ENCODE peak calls at places on chromosomes 2 and 18, in nine cellular contexts. U, Y, D, G, J, H, E, R and B are unnamed samples.

GRCh38 chr18:26574958-26575864 is 26.9 kb upstream of the KCTD1 start:
- DNase-seq in U (peak; percentile 68), Y (peak; percentile 61), D (peak; percentile 33), G (peak; percentile 7), J (peak; percentile 28), H (peak; percentile 71), E (peak; percentile 84), R (peak; percentile 44), B (no peak)

GRCh38 chr2:174444761-174445160 is 42.1 kb downstream of the GPR155 start:
- DNase-seq in U (no peak), Y (no peak), D (no peak), G (no peak), J (no peak), H (no peak), E (no peak), R (no peak), B (no peak)

GRCh38 chr18:7165846-7166393 is 48.3 kb upstream of the LAMA1 start:
- DNase-seq in U (no peak), Y (no peak), D (no peak), G (no peak), J (no peak), H (no peak), E (peak; percentile 68), R (no peak), B (no peak)

GRCh38 chr18:78721986-78722385 is 257.6 kb upstream of the SALL3 start:
- DNase-seq in U (no peak), Y (no peak), D (no peak), G (no peak), J (no peak), H (no peak), E (no peak), R (no peak), B (no peak)

GRCh38 chr2:158781562-158781961 is 13.6 kb upstream of the DAPL1 start:
- DNase-seq in U (no peak), Y (no peak), D (peak; percentile 27), G (no peak), J (no peak), H (peak; percentile 88), E (no peak), R (no peak), B (no peak)

GRCh38 chr18:50695431-50696176 is 124.2 kb downstream of the MRO start:
- DNase-seq in U (no peak), Y (no peak), D (no peak), G (no peak), J (peak; percentile 30), H (no peak), E (no peak), R (no peak), B (no peak)

GRCh38 chr2:201790989-201791388 is 10.3 kb upstream of the ALS2 start:
- DNase-seq in U (no peak), Y (no peak), D (no peak), G (no peak), J (no peak), H (no peak), E (no peak), R (no peak), B (no peak)

GRCh38 chr2:8193686-8194615 is 487.9 kb upstream of the ID2 start:
- DNase-seq in U (no peak), Y (no peak), D (peak; percentile 12), G (no peak), J (no peak), H (no peak), E (peak; percentile 86), R (no peak), B (no peak)

DNA sequence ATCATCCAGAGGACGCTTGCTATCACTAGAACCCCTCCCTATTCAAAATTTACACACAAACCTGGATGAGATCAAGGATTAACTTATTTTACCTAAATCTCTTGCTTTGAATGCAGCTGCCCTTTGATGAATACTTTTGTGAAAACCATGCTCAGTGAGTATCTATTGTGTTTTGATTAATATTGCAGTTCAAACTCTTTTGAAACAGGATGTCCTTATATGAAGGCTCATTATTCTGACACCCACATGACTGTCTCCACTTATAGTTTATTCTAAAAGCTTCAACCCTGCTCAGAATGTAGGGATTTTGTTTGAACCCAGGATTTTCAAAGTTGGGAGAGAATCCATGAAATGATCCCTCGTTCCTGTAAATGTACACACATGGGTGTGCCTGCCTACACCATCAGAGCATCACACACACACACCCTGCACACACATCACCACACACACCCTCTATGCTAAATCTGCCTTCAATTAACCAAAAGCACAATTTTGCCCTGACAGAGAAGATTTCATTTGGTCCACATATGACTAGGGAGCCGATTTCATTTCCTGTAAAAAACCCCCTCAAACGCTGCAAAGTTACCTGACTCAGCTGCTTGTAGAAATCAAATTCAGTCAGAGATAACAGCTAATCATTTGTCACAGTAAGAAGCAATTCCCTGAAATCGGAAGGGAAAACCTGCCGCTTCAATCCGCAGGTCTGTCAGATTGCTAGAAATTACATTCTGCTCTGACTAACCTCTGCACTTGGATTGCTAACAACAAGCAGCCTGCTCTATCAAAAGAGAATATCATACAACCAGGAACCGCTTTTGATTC is 65.2 kb downstream of the ZEB2 start:
- DNase-seq in U (no peak), Y (no peak), D (no peak), G (no peak), J (no peak), H (no peak), E (no peak), R (no peak), B (no peak)
- H3K4me1 ChIP-seq in U (peaks cover 45% of the 10 kb centered on the region), Y (peaks cover 77% of the 10 kb centered on the region), D (no peaks in the 10 kb centered on the region), G (peaks cover 33% of the 10 kb centered on the region), J (peaks cover 98% of the 10 kb centered on the region), H (peaks cover 33% of the 10 kb centered on the region), E (peaks cover 14% of the 10 kb centered on the region), R (no peaks in the 10 kb centered on the region), B (peaks cover 15% of the 10 kb centered on the region)

GRCh38 chr18:59885579-59886163 is 14.1 kb upstream of the PMAIP1 start:
- DNase-seq in U (no peak), Y (no peak), D (no peak), G (no peak), J (no peak), H (peak; percentile 93), E (no peak), R (no peak), B (no peak)

GRCh38 chr18:59878644-59879043 is 21.2 kb upstream of the PMAIP1 start:
- DNase-seq in U (no peak), Y (no peak), D (no peak), G (no peak), J (no peak), H (peak; percentile 35), E (peak; percentile 23), R (no peak), B (no peak)

GRCh38 chr18:59877366-59877765 is 22.4 kb upstream of the PMAIP1 start:
- DNase-seq in U (no peak), Y (no peak), D (no peak), G (no peak), J (no peak), H (no peak), E (no peak), R (no peak), B (no peak)

GRCh38 chr18:59884331-59884730 is 15.5 kb upstream of the PMAIP1 start:
- DNase-seq in U (no peak), Y (no peak), D (no peak), G (no peak), J (no peak), H (no peak), E (no peak), R (no peak), B (no peak)

DNA sequence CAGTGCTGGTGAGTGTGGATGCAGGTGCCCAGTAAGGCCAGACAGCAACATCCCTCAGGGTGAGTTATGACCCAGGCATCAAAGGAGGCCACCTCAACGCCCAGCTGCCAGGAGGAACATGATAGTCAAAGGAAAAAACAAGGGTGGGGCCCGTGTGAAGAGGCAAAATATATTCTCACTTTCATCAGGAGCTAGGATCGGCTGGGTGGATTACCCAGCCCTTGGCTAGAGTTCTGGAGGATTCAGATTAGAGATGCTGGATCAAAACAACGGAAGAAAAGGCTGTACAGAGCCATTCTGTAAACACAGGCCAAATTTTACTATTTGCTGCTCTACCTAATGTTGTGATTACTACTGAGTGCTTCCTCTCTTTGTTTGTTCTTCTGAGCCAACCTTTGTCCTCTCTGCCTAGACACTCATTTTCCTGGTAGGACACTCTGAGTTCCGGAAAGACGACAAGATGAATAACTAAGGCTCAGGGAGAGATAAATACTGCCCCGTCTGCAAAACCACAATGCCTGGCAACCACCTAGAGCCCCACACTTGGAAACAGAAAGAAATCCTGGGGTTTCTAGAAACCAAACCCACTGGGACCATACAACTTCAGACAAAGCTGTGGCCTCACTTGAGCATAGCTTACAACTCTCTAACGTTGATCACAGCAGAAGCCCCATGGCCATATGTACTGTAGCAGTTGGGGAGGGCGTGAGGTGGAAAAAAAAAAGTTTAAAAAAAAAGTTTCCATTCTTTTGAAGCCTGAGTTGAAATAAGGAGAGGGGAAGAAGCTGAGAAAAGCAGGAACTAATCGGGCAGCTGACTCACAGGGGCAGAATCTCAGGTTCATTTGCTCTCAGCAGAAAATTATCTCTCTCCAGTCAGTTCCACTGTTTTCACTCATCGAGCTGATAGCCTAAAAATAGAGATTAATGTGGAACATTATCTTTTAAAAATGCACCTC is 17.8 kb upstream of the PMAIP1 start:
- DNase-seq in U (no peak), Y (no peak), D (peak; percentile 90), G (no peak), J (no peak), H (peak; percentile 77), E (peak; percentile 41), R (peak; percentile 53), B (no peak)
- H3K4me1 ChIP-seq in U (peaks cover 6% of the 10 kb centered on the region), Y (peaks cover 23% of the 10 kb centered on the region), D (no peaks in the 10 kb centered on the region), G (peaks cover 3% of the 10 kb centered on the region), J (peaks cover 14% of the 10 kb centered on the region), H (peaks cover 37% of the 10 kb centered on the region), E (peaks cover 8% of the 10 kb centered on the region), R (no peaks in the 10 kb centered on the region), B (peaks cover 23% of the 10 kb centered on the region)

DNA sequence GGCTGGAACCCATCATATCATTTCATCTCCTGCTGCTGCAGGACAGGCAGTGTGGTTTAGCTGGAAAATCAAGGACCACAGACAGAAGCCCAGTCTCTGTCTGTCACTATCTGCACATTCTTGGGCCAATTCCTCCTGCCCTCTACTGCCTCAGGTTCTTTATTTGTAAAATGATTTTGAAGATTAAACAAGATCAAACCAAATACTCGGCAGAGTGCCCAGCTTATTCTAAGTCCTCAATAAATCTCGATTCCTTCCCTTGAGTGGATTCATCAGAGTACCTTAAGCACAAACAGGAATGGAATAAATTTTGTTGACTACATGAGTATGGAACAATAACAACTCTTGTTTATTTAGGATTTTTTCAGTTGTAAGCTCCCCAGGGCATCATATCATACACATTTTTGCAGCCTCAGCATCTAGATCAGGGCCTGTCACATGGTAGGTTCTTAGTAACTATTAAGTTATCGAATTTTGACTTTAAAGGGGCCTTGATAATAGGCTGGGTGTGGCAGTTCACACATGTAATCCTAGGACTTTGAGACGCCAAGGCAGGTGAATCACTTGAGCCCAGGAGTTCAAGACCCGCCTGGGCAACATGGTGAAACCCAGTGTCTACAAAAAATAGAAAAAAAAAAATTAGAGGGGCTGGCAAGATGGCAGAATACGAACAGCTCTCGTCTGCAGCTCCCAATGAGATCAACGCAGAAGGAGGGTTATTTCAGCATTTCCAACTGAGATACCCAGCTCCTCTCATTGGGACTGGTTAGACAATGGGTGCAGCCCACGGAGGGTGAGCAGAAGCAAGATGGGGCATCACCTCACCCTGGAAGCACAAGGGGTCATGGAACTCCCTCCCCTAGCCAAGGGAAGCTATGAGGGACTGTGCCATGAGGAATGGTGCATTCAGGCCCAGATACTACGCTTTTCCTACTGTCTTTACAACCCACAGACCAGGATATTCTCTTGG is 11.1 kb downstream of the RHOB start:
- DNase-seq in U (no peak), Y (no peak), D (no peak), G (no peak), J (no peak), H (no peak), E (no peak), R (no peak), B (no peak)
- H3K4me1 ChIP-seq in U (no peaks in the 10 kb centered on the region), Y (no peaks in the 10 kb centered on the region), D (no peaks in the 10 kb centered on the region), G (no peaks in the 10 kb centered on the region), J (no peaks in the 10 kb centered on the region), H (peaks cover 4% of the 10 kb centered on the region), E (no peaks in the 10 kb centered on the region), R (no peaks in the 10 kb centered on the region), B (no peaks in the 10 kb centered on the region)

DNA sequence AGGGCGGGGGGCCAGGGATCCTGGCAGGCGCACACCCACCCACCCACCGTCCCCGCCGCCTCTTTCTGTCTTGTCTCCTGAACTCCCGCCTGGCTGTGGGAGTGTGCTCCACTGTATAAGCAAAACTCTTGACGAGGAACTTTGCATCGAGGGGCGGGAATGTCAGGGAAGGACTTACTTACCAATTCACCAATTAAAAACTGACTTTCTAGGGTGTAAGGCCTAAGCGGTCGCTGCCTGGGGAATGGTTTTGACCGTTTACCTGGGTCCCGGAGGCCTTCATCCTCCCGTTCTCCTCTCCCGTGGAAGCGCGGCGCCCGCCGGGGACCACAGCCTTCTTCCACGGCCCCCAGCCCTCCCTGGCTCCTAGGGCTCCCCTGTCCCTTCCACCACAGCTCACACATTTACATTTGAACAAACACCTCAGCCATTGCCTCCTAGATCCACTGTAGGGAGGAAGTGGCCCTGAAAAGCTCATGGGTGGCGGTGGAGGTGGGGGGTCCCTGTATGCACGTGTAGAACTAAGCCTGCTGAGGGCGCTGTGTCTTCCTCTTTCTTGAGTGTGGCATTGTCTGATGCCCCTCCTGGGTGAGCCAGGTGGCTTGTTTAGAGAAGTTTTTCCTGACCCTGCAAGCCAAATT is 8.9 kb downstream of the ASIC4 start:
- DNase-seq in U (no peak), Y (no peak), D (no peak), G (no peak), J (no peak), H (no peak), E (peak; percentile 83), R (no peak), B (no peak)
- H3K4me1 ChIP-seq in U (peaks cover 11% of the 10 kb centered on the region), Y (peaks cover 5% of the 10 kb centered on the region), D (no peaks in the 10 kb centered on the region), G (no peaks in the 10 kb centered on the region), J (peaks cover 47% of the 10 kb centered on the region), H (peaks cover 30% of the 10 kb centered on the region), E (peaks cover 24% of the 10 kb centered on the region), R (no peaks in the 10 kb centered on the region), B (peaks cover 10% of the 10 kb centered on the region)